ENCODE peak calls at places on chromosomes 2 and 18, in ten cellular contexts. W, I, S, V, N, X, O, J, P and A are unnamed samples.

GRCh38 chr18:6712401-6712800 is 17.1 kb upstream of the ARHGAP28 start:
- DNase-seq in V (no peak), N (no peak), J (no peak), P (no peak), I (no peak), X (no peak), W (no peak), S (no peak), O (no peak), A (no peak)

GRCh38 chr2:217822296-217823252 is 180.2 kb downstream of the TNS1 start:
- DNase-seq in I (no peak), S (no peak), J (no peak), N (no peak), P (no peak), V (no peak), X (peak; percentile 85), O (no peak), W (peak; percentile 68), A (no peak)

GRCh38 chr2:240644859-240645301 is 19.6 kb downstream of the GPR35 start:
- DNase-seq in J (no peak), X (no peak), S (no peak), W (no peak), V (peak; percentile 14), O (no peak), N (no peak), I (no peak), P (no peak), A (no peak)

GRCh38 chr18:79402977-79403722 is 7.4 kb downstream of the NFATC1 start:
- DNase-seq in V (peak; percentile 61), N (peak; percentile 81), W (peak; percentile 58), O (no peak), X (peak; percentile 86), P (no peak), S (peak; percentile 93), I (no peak), J (peak; percentile 89), A (no peak)

GRCh38 chr2:131041402-131042160 is 51.7 kb downstream of the FAM168B start:
- DNase-seq in X (no peak), N (no peak), S (no peak), J (peak; percentile 26), V (no peak), W (no peak), P (no peak), I (no peak), O (no peak), A (no peak)

GRCh38 chr2:56185582-56186046 is 1.8 kb downstream of the CCDC85A start:
- DNase-seq in P (no peak), V (no peak), W (no peak), J (no peak), O (peak; percentile 53), I (peak; percentile 56), X (peak; percentile 64), S (no peak), N (peak; percentile 38), A (no peak)

GRCh38 chr18:79657342-79657996 is 22.1 kb upstream of the CTDP1 start:
- DNase-seq in N (no peak), I (no peak), P (no peak), J (no peak), O (no peak), W (no peak), X (no peak), S (no peak), V (no peak), A (no peak)

GRCh38 chr2:107542314-107542740 is 284.4 kb upstream of the RGPD4 start:
- DNase-seq in P (no peak), V (no peak), X (peak; percentile 35), I (no peak), S (no peak), N (no peak), O (no peak), W (no peak), J (peak; percentile 66), A (no peak)

GRCh38 chr2:30261695-30262211 is 30.4 kb downstream of the LBH start:
- DNase-seq in I (no peak), N (no peak), X (no peak), J (no peak), V (no peak), O (no peak), S (no peak), W (no peak), P (no peak), A (no peak)

GRCh38 chr2:95401480-95401879 is 1.0 kb upstream of the FAHD2A start:
- DNase-seq in X (no peak), I (no peak), S (peak; percentile 64), W (no peak), N (no peak), V (no peak), O (no peak), P (no peak), J (no peak), A (no peak)

GRCh38 chr2:168119519-168120141 is 127.8 kb downstream of the STK39 start:
- DNase-seq in X (peak; percentile 69), W (no peak), S (no peak), O (peak; percentile 74), I (peak; percentile 65), J (no peak), P (no peak), N (peak; percentile 36), V (no peak), A (peak; percentile 40)

GRCh38 chr2:101036562-101036961 is 34.5 kb downstream of the RPL31 start:
- DNase-seq in X (peak; percentile 65), W (no peak), J (no peak), S (no peak), N (no peak), V (no peak), I (no peak), P (no peak), O (no peak), A (peak; percentile 20)

GRCh38 chr18:68803371-68803770 is 5.5 kb downstream of the CCDC102B start:
- DNase-seq in N (peak; percentile 72), I (no peak), J (peak; percentile 92), V (peak; percentile 36), P (no peak), W (peak; percentile 44), O (no peak), X (peak; percentile 73), S (no peak), A (no peak)

GRCh38 chr2:73069855-73070650 is 1.5 kb downstream of the SFXN5 start:
- DNase-seq in X (peak; percentile 59), I (no peak), W (no peak), J (no peak), P (no peak), N (no peak), S (peak; percentile 72), V (no peak), O (no peak), A (no peak)

GRCh38 chr2:183010112-183010511 is 28.1 kb downstream of the NCKAP1 start:
- DNase-seq in J (no peak), O (peak; percentile 83), W (peak; percentile 51), N (peak; percentile 30), I (peak; percentile 52), P (no peak), V (no peak), X (peak; percentile 19), S (no peak), A (no peak)

GRCh38 chr2:98315957-98316356 is 30.3 kb upstream of the CNGA3 start:
- DNase-seq in X (no peak), P (no peak), V (no peak), J (no peak), I (no peak), W (no peak), N (no peak), S (no peak), O (no peak), A (no peak)

GRCh38 chr2:102258386-102259074 is 52.8 kb upstream of the IL1RL1 start:
- DNase-seq in P (no peak), V (no peak), S (no peak), J (no peak), N (no peak), X (peak; percentile 98), I (peak; percentile 40), O (no peak), W (no peak), A (no peak)

GRCh38 chr18:21489119-21489750 is 111.3 kb downstream of the ESCO1 start:
- DNase-seq in X (peak; percentile 67), N (peak; percentile 26), V (peak; percentile 45), J (no peak), P (no peak), O (peak; percentile 81), W (peak; percentile 52), I (peak; percentile 60), S (no peak), A (peak; percentile 37)

DNA sequence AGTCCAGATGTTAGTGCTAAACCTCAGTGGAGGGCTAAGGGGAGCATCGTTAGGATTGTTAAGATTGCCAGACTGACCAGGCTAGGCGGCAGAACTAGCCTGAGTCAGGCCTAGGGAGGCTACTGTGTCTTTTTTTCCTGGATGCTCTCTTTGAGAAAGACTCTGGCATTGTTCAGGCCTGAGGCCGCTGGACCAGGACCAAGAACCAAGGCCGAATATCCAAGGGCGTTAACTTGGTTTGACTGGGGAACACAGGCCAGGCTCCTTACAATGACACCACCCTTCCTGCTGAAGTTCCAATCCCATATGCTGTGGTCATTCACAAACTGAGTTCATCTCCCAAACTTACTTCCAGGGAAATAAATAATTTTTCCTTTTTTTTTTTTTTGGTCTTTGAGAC is 10.6 kb downstream of the HTRA2 start:
- DNase-seq in I (no peak), N (peak; percentile 73), J (no peak), O (no peak), W (no peak), X (peak; percentile 86), V (no peak), P (no peak), S (no peak), A (no peak)
- H3K27ac ChIP-seq in I (no peak overlapping the region), N (peak overlapping the region; percentile 70), J (no peak overlapping the region), O (no peak overlapping the region), W (no peak overlapping the region), X (peak overlapping the region; percentile 67), V (peak overlapping the region; percentile 26), P (no peak overlapping the region), S (peak overlapping the region; percentile 73), A (no peak overlapping the region)

GRCh38 chr2:206993512-206993911 is 54.2 kb downstream of the CPO start:
- DNase-seq in S (no peak), P (no peak), J (no peak), V (no peak), X (no peak), I (no peak), N (no peak), W (no peak), O (no peak), A (no peak)
- H3K27ac ChIP-seq in S (no peak overlapping the region), P (no peak overlapping the region), J (no peak overlapping the region), V (no peak overlapping the region), X (no peak overlapping the region), I (no peak overlapping the region), N (no peak overlapping the region), W (no peak overlapping the region), O (no peak overlapping the region), A (no peak overlapping the region)

GRCh38 chr2:223084873-223085272 is 32.9 kb downstream of the KCNE4 start:
- DNase-seq in J (peak; percentile 78), W (peak; percentile 45), X (no peak), P (no peak), N (peak; percentile 45), V (no peak), I (no peak), O (no peak), S (no peak), A (no peak)
- H3K27ac ChIP-seq in J (peak overlapping the region; percentile 75), W (peak overlapping the region; percentile 48), X (no peak overlapping the region), P (no peak overlapping the region), N (no peak overlapping the region), V (no peak overlapping the region), I (no peak overlapping the region), O (no peak overlapping the region), S (no peak overlapping the region), A (no peak overlapping the region)

DNA sequence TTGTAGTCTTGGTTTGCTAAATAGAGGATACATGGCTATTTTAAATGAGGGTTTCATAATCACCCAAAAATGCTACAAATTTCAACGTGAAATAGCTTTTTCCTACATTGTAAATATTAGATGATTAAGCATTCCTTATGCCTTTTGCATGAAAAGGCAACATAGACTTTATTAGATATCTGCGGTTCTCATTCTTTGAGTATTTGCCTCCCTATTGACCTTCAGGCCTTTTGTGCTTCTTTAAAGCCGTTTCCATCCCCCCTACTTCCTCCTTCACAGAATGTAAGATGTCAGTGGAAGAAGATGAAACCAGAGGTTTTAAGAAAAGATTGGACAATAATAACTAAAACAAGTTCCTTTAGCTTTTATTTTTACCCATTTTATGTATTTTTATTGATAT is 144.1 kb downstream of the UBE2E3 start:
- DNase-seq in X (no peak), J (no peak), V (no peak), W (no peak), N (no peak), S (no peak), O (no peak), P (no peak), I (no peak), A (no peak)
- H3K27ac ChIP-seq in X (no peak overlapping the region), J (no peak overlapping the region), V (peak overlapping the region; percentile 47), W (no peak overlapping the region), N (no peak overlapping the region), S (no peak overlapping the region), O (no peak overlapping the region), P (peak overlapping the region; percentile 74), I (no peak overlapping the region), A (no peak overlapping the region)